ENCODE peak calls at places on chromosomes 7 and 10, in eight cellular contexts. One of them, this sample, is unnamed.

GRCh38 chr10:49038711-49039110 is 76.6 kb downstream of the VSTM4 start:
- DNase-seq in activated T-helper 1 cell treated with anti-CD3 and anti-CD28 coated beads, Interleukin-12 subunit alpha, Interleukin-12 subunit beta, Interleukin-2, Interleukin-4 antibody, amounts not matched to agents 30 ng/mL and 10 ng/mL and 1 ng/mL, durations not matched to agents 14 hours and 24 hours and 36 hours: no peak
- DNase-seq in skeletal muscle cell: no peak
- DNase-seq in activated T-cell treated with anti-CD3 and anti-CD28 coated beads for 48 hours: no peak
- DNase-seq in AG08396: no peak
- DNase-seq in AG20443: no peak
- DNase-seq in fibroblast of mammary gland: no peak
- DNase-seq in germinal center: no peak
- DNase-seq in this sample: no peak

GRCh38 chr7:134782121-134782623 is 2.7 kb downstream of the CALD1 start:
- DNase-seq in activated T-helper 1 cell treated with anti-CD3 and anti-CD28 coated beads, Interleukin-12 subunit alpha, Interleukin-12 subunit beta, Interleukin-2, Interleukin-4 antibody, amounts not matched to agents 30 ng/mL and 10 ng/mL and 1 ng/mL, durations not matched to agents 14 hours and 24 hours and 36 hours: no peak
- DNase-seq in skeletal muscle cell: no peak
- DNase-seq in activated T-cell treated with anti-CD3 and anti-CD28 coated beads for 48 hours: no peak
- DNase-seq in AG08396: no peak
- DNase-seq in AG20443: no peak
- DNase-seq in fibroblast of mammary gland: peak
- DNase-seq in germinal center: no peak
- DNase-seq in this sample: no peak

GRCh38 chr10:17290226-17290625 is 62.2 kb downstream of the VIM start:
- DNase-seq in activated T-helper 1 cell treated with anti-CD3 and anti-CD28 coated beads, Interleukin-12 subunit alpha, Interleukin-12 subunit beta, Interleukin-2, Interleukin-4 antibody, amounts not matched to agents 30 ng/mL and 10 ng/mL and 1 ng/mL, durations not matched to agents 14 hours and 24 hours and 36 hours: no peak
- DNase-seq in skeletal muscle cell: no peak
- DNase-seq in activated T-cell treated with anti-CD3 and anti-CD28 coated beads for 48 hours: no peak
- DNase-seq in AG08396: peak
- DNase-seq in AG20443: no peak
- DNase-seq in fibroblast of mammary gland: peak
- DNase-seq in germinal center: no peak
- DNase-seq in this sample: no peak

GRCh38 chr10:1492641-1493040 is 244.7 kb downstream of the ADARB2 start:
- DNase-seq in activated T-helper 1 cell treated with anti-CD3 and anti-CD28 coated beads, Interleukin-12 subunit alpha, Interleukin-12 subunit beta, Interleukin-2, Interleukin-4 antibody, amounts not matched to agents 30 ng/mL and 10 ng/mL and 1 ng/mL, durations not matched to agents 14 hours and 24 hours and 36 hours: no peak
- DNase-seq in skeletal muscle cell: no peak
- DNase-seq in activated T-cell treated with anti-CD3 and anti-CD28 coated beads for 48 hours: no peak
- DNase-seq in AG08396: no peak
- DNase-seq in AG20443: no peak
- DNase-seq in fibroblast of mammary gland: no peak
- DNase-seq in germinal center: no peak
- DNase-seq in this sample: no peak

GRCh38 chr7:124085168-124085567 is 52.3 kb upstream of the TMEM229A start:
- DNase-seq in activated T-helper 1 cell treated with anti-CD3 and anti-CD28 coated beads, Interleukin-12 subunit alpha, Interleukin-12 subunit beta, Interleukin-2, Interleukin-4 antibody, amounts not matched to agents 30 ng/mL and 10 ng/mL and 1 ng/mL, durations not matched to agents 14 hours and 24 hours and 36 hours: no peak
- DNase-seq in skeletal muscle cell: no peak
- DNase-seq in activated T-cell treated with anti-CD3 and anti-CD28 coated beads for 48 hours: no peak
- DNase-seq in AG08396: no peak
- DNase-seq in AG20443: no peak
- DNase-seq in fibroblast of mammary gland: no peak
- DNase-seq in germinal center: no peak
- DNase-seq in this sample: no peak

GRCh38 chr7:23759556-23760391 is 49.8 kb downstream of the STK31 start:
- DNase-seq in activated T-helper 1 cell treated with anti-CD3 and anti-CD28 coated beads, Interleukin-12 subunit alpha, Interleukin-12 subunit beta, Interleukin-2, Interleukin-4 antibody, amounts not matched to agents 30 ng/mL and 10 ng/mL and 1 ng/mL, durations not matched to agents 14 hours and 24 hours and 36 hours: no peak
- DNase-seq in skeletal muscle cell: peak
- DNase-seq in activated T-cell treated with anti-CD3 and anti-CD28 coated beads for 48 hours: no peak
- DNase-seq in AG08396: no peak
- DNase-seq in AG20443: no peak
- DNase-seq in fibroblast of mammary gland: no peak
- DNase-seq in germinal center: no peak
- DNase-seq in this sample: no peak

GRCh38 chr7:154744226-154744860 is 258.6 kb downstream of the PAXIP1 start:
- DNase-seq in activated T-helper 1 cell treated with anti-CD3 and anti-CD28 coated beads, Interleukin-12 subunit alpha, Interleukin-12 subunit beta, Interleukin-2, Interleukin-4 antibody, amounts not matched to agents 30 ng/mL and 10 ng/mL and 1 ng/mL, durations not matched to agents 14 hours and 24 hours and 36 hours: no peak
- DNase-seq in skeletal muscle cell: no peak
- DNase-seq in activated T-cell treated with anti-CD3 and anti-CD28 coated beads for 48 hours: peak
- DNase-seq in AG08396: peak
- DNase-seq in AG20443: peak
- DNase-seq in fibroblast of mammary gland: no peak
- DNase-seq in germinal center: peak
- DNase-seq in this sample: peak

GRCh38 chr10:70563230-70563629 is 39.3 kb downstream of the PRF1 start:
- DNase-seq in activated T-helper 1 cell treated with anti-CD3 and anti-CD28 coated beads, Interleukin-12 subunit alpha, Interleukin-12 subunit beta, Interleukin-2, Interleukin-4 antibody, amounts not matched to agents 30 ng/mL and 10 ng/mL and 1 ng/mL, durations not matched to agents 14 hours and 24 hours and 36 hours: no peak
- DNase-seq in skeletal muscle cell: no peak
- DNase-seq in activated T-cell treated with anti-CD3 and anti-CD28 coated beads for 48 hours: no peak
- DNase-seq in AG08396: no peak
- DNase-seq in AG20443: no peak
- DNase-seq in fibroblast of mammary gland: no peak
- DNase-seq in germinal center: no peak
- DNase-seq in this sample: no peak

GRCh38 chr7:80095545-80095944 is 39.1 kb upstream of the GNAI1 start:
- DNase-seq in activated T-helper 1 cell treated with anti-CD3 and anti-CD28 coated beads, Interleukin-12 subunit alpha, Interleukin-12 subunit beta, Interleukin-2, Interleukin-4 antibody, amounts not matched to agents 30 ng/mL and 10 ng/mL and 1 ng/mL, durations not matched to agents 14 hours and 24 hours and 36 hours: no peak
- DNase-seq in skeletal muscle cell: no peak
- DNase-seq in activated T-cell treated with anti-CD3 and anti-CD28 coated beads for 48 hours: no peak
- DNase-seq in AG08396: no peak
- DNase-seq in AG20443: peak
- DNase-seq in fibroblast of mammary gland: peak
- DNase-seq in germinal center: no peak
- DNase-seq in this sample: no peak

GRCh38 chr7:133746847-133747246 is 380.3 kb upstream of the LRGUK start:
- DNase-seq in activated T-helper 1 cell treated with anti-CD3 and anti-CD28 coated beads, Interleukin-12 subunit alpha, Interleukin-12 subunit beta, Interleukin-2, Interleukin-4 antibody, amounts not matched to agents 30 ng/mL and 10 ng/mL and 1 ng/mL, durations not matched to agents 14 hours and 24 hours and 36 hours: no peak
- DNase-seq in skeletal muscle cell: no peak
- DNase-seq in activated T-cell treated with anti-CD3 and anti-CD28 coated beads for 48 hours: no peak
- DNase-seq in AG08396: no peak
- DNase-seq in AG20443: no peak
- DNase-seq in fibroblast of mammary gland: no peak
- DNase-seq in germinal center: no peak
- DNase-seq in this sample: no peak

GRCh38 chr7:45927724-45928123 is 6.7 kb upstream of the IGFBP3 start:
- DNase-seq in activated T-helper 1 cell treated with anti-CD3 and anti-CD28 coated beads, Interleukin-12 subunit alpha, Interleukin-12 subunit beta, Interleukin-2, Interleukin-4 antibody, amounts not matched to agents 30 ng/mL and 10 ng/mL and 1 ng/mL, durations not matched to agents 14 hours and 24 hours and 36 hours: no peak
- DNase-seq in skeletal muscle cell: no peak
- DNase-seq in activated T-cell treated with anti-CD3 and anti-CD28 coated beads for 48 hours: no peak
- DNase-seq in AG08396: no peak
- DNase-seq in AG20443: no peak
- DNase-seq in fibroblast of mammary gland: no peak
- DNase-seq in germinal center: no peak
- DNase-seq in this sample: no peak

This sample was measured in activated CD4-positive, alpha-beta T cell treated with anti-CD3 and anti-CD28 coated beads, Interleukin-2, amount 50 U/mL, for 48 hours.